ENCODE peak calls at places on chromosomes 12 and 14, in ten cellular contexts. Q is choroid plexus epithelial cell; A is CD8-positive, alpha-beta T cell; E is astrocyte of the cerebellum; I is HCT116; H is AG09309; N is transverse colon; Z is HFFc6; F is AG04449; M is cardiac fibroblast. T is an unnamed sample.

GRCh38 chr12:96368233-96368632 is 32.0 kb downstream of the CDK17 start:
- DNase-seq in Q (no peak), A (no peak), E (no peak), I (no peak), H (no peak), N (no peak), Z (no peak), F (no peak), M (peak), T (no peak)

GRCh38 chr12:54370218-54370730 is 6.0 kb upstream of the GPR84 start:
- DNase-seq in Q (peak), A (no peak), E (peak), I (no peak), H (peak), N (peak), Z (peak), F (peak), M (peak), T (peak)

GRCh38 chr12:117582135-117582784 is 220.8 kb upstream of the NOS1 start:
- DNase-seq in Q (no peak), A (no peak), E (no peak), I (no peak), H (peak), N (no peak), Z (no peak), F (no peak), M (no peak), T (no peak)

GRCh38 chr12:49959570-49960473 is 1.9 kb upstream of the AQP5 start:
- DNase-seq in Q (no peak), A (no peak), E (no peak), I (peak), H (no peak), N (no peak), Z (no peak), F (no peak), M (peak), T (peak)

GRCh38 chr12:125773033-125773432 is 707.8 kb downstream of the AACS start:
- DNase-seq in Q (no peak), A (no peak), E (no peak), I (peak), H (no peak), N (no peak), Z (no peak), F (no peak), M (no peak), T (peak)

GRCh38 chr14:23299558-23299957 is 3.1 kb downstream of the PPP1R3E start:
- DNase-seq in Q (peak), A (no peak), E (no peak), I (no peak), H (no peak), N (no peak), Z (peak), F (no peak), M (peak), T (peak)

GRCh38 chr14:92649934-92650545 is 98.4 kb downstream of the LGMN start:
- DNase-seq in Q (peak), A (no peak), E (peak), I (no peak), H (peak), N (peak), Z (no peak), F (no peak), M (peak), T (peak)

GRCh38 chr12:6871052-6871957 is 1.8 kb downstream of the SPSB2 start:
- DNase-seq in Q (no peak), A (peak), E (no peak), I (peak), H (no peak), N (peak), Z (peak), F (no peak), M (no peak), T (peak)

GRCh38 chr12:3363608-3364007 is 127.4 kb upstream of the PRMT8 start:
- DNase-seq in Q (no peak), A (no peak), E (no peak), I (no peak), H (no peak), N (peak), Z (no peak), F (no peak), M (no peak), T (no peak)

GRCh38 chr12:108685469-108686247 is 45.7 kb downstream of the CORO1C start:
- DNase-seq in Q (peak), A (no peak), E (no peak), I (no peak), H (no peak), N (no peak), Z (no peak), F (no peak), M (no peak), T (no peak)

GRCh38 chr14:70013269-70013873 is 134.2 kb downstream of the SMOC1 start:
- DNase-seq in Q (peak), A (no peak), E (no peak), I (peak), H (no peak), N (peak), Z (no peak), F (no peak), M (no peak), T (peak)

GRCh38 chr12:22256634-22257033 is 77.9 kb downstream of the ST8SIA1 start:
- DNase-seq in Q (no peak), A (no peak), E (no peak), I (no peak), H (no peak), N (no peak), Z (no peak), F (no peak), M (peak), T (no peak)

GRCh38 chr12:14240873-14241220 is 124.6 kb upstream of the ATF7IP start:
- DNase-seq in Q (no peak), A (no peak), E (no peak), I (no peak), H (no peak), N (no peak), Z (no peak), F (no peak), M (no peak), T (no peak)

GRCh38 chr14:24392327-24393098 is 6.3 kb upstream of the NYNRIN start:
- DNase-seq in Q (peak), A (no peak), E (no peak), I (peak), H (no peak), N (no peak), Z (peak), F (no peak), M (peak), T (peak)

GRCh38 chr14:49868720-49869114 is 16.1 kb upstream of the NEMF start:
- DNase-seq in Q (no peak), A (no peak), E (no peak), I (no peak), H (no peak), N (no peak), Z (no peak), F (no peak), M (no peak), T (no peak)

GRCh38 chr12:20524113-20524512 is 155.8 kb downstream of the PDE3A start:
- DNase-seq in Q (no peak), A (no peak), E (no peak), I (no peak), H (no peak), N (no peak), Z (no peak), F (no peak), M (no peak), T (no peak)

GRCh38 chr14:65137648-65138317 is 35.5 kb upstream of the MAX start:
- DNase-seq in Q (no peak), A (no peak), E (no peak), I (no peak), H (no peak), N (no peak), Z (no peak), F (no peak), M (peak), T (peak)

GRCh38 chr14:93925374-93925895 is 1.7 kb upstream of the FAM181A start:
- DNase-seq in Q (no peak), A (no peak), E (no peak), I (no peak), H (no peak), N (no peak), Z (no peak), F (no peak), M (no peak), T (no peak)

GRCh38 chr12:62138527-62138926 is 121.7 kb upstream of the USP15 start:
- DNase-seq in Q (no peak), A (no peak), E (no peak), I (no peak), H (no peak), N (no peak), Z (no peak), F (no peak), M (no peak), T (no peak)

GRCh38 chr14:74712499-74713394 is at the start of the genes AREL1 and FCF1:
- DNase-seq in Q (peak), A (peak), E (peak), I (peak), H (peak), N (peak), Z (peak), F (peak), M (peak), T (peak)

GRCh38 chr12:16350682-16351081 is 3.2 kb downstream of the MGST1 start:
- DNase-seq in Q (peak), A (no peak), E (peak), I (peak), H (peak), N (no peak), Z (peak), F (peak), M (peak), T (peak)

GRCh38 chr12:53220857-53221202 is 11.2 kb downstream of the RARG start:
- DNase-seq in Q (peak), A (peak), E (peak), I (peak), H (no peak), N (peak), Z (peak), F (peak), M (peak), T (peak)

GRCh38 chr14:32022525-32022924 is 54.6 kb upstream of the ARHGAP5 start:
- DNase-seq in Q (no peak), A (no peak), E (no peak), I (no peak), H (no peak), N (no peak), Z (no peak), F (no peak), M (no peak), T (peak)

GRCh38 chr14:67285876-67286452 is 44.7 kb downstream of the PALS1 start:
- DNase-seq in Q (peak), A (no peak), E (peak), I (peak), H (peak), N (no peak), Z (peak), F (no peak), M (peak), T (peak)

GRCh38 chr14:87013583-87013982 is 979.4 kb downstream of the GALC start:
- DNase-seq in Q (peak), A (no peak), E (peak), I (no peak), H (peak), N (no peak), Z (peak), F (peak), M (peak), T (peak)

GRCh38 chr14:99351166-99352007 is 79.4 kb upstream of the BCL11B start:
- DNase-seq in Q (peak), A (no peak), E (no peak), I (no peak), H (no peak), N (no peak), Z (no peak), F (no peak), M (no peak), T (no peak)

GRCh38 chr12:115413626-115414025 is 729.7 kb upstream of the TBX3 start:
- DNase-seq in Q (no peak), A (no peak), E (no peak), I (no peak), H (no peak), N (no peak), Z (no peak), F (no peak), M (no peak), T (no peak)

GRCh38 chr12:115412821-115413220 is 728.8 kb upstream of the TBX3 start:
- DNase-seq in Q (no peak), A (no peak), E (no peak), I (no peak), H (no peak), N (no peak), Z (no peak), F (no peak), M (no peak), T (no peak)

GRCh38 chr12:115417610-115418009 is 733.6 kb upstream of the TBX3 start:
- DNase-seq in Q (no peak), A (no peak), E (no peak), I (no peak), H (no peak), N (no peak), Z (no peak), F (no peak), M (no peak), T (no peak)

GRCh38 chr12:115419145-115419646 is 735.2 kb upstream of the TBX3 start:
- DNase-seq in Q (no peak), A (no peak), E (no peak), I (no peak), H (no peak), N (no peak), Z (no peak), F (no peak), M (no peak), T (no peak)

DNA sequence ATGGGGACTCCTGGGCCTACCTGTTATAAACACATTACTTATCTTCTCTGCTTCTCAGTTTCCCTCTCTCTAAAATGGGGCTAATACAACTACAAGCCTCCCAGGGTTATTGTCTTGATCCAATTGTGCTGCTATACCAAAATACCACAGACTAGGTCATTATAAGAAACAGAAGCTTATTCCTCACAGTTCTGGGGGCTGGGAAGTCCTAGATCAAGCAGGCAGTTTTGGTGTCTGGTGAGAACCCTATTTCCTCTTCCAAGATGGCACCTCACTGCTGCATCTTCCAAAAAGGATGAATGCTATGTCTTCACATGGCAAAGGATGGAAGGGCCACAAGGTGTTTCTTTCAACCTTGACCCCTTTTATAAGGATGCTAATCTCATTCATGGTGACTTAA is 732.9 kb upstream of the TBX3 start:
- DNase-seq in Q (no peak), A (no peak), E (no peak), I (no peak), H (no peak), N (no peak), Z (no peak), F (no peak), M (no peak), T (no peak)
- TF ChIP-seq CTCF in Q (no peak), A (no peak), E (no peak), I (no peak), H (no peak), N (no peak), Z (no peak), F (no peak), M (no peak), T (no peak)

GRCh38 chr14:26394114-26394855 is 203.5 kb downstream of the NOVA1 start:
- DNase-seq in Q (peak), A (no peak), E (peak), I (no peak), H (no peak), N (peak), Z (no peak), F (no peak), M (peak), T (peak)
- TF ChIP-seq CTCF in Q (peak), A (no peak), E (peak), I (no peak), H (no peak), N (no peak), Z (peak), F (no peak), M (peak), T (peak)

GRCh38 chr12:47349102-47349769 is 269.5 kb upstream of the AMIGO2 start:
- DNase-seq in Q (no peak), A (no peak), E (no peak), I (no peak), H (no peak), N (no peak), Z (no peak), F (no peak), M (peak), T (no peak)

GRCh38 chr12:47343684-47344567 is 264.2 kb upstream of the AMIGO2 start:
- DNase-seq in Q (peak), A (no peak), E (peak), I (no peak), H (peak), N (no peak), Z (peak), F (peak), M (no peak), T (peak)

GRCh38 chr12:47349770-47350408 is 270.1 kb upstream of the AMIGO2 start:
- DNase-seq in Q (peak), A (no peak), E (no peak), I (no peak), H (no peak), N (no peak), Z (no peak), F (no peak), M (peak), T (no peak)

GRCh38 chr12:47348206-47348605 is 268.4 kb upstream of the AMIGO2 start:
- DNase-seq in Q (no peak), A (no peak), E (no peak), I (no peak), H (no peak), N (no peak), Z (no peak), F (no peak), M (no peak), T (no peak)

GRCh38 chr12:47346251-47347019 is 266.7 kb upstream of the AMIGO2 start:
- DNase-seq in Q (no peak), A (no peak), E (no peak), I (no peak), H (no peak), N (no peak), Z (no peak), F (no peak), M (no peak), T (no peak)
- TF ChIP-seq CTCF in Q (no peak), A (no peak), E (no peak), I (no peak), H (no peak), N (no peak), Z (no peak), F (no peak), M (no peak), T (no peak)

GRCh38 chr12:119730381-119730780 is 62.4 kb downstream of the PRKAB1 start:
- DNase-seq in Q (no peak), A (no peak), E (no peak), I (no peak), H (no peak), N (no peak), Z (no peak), F (no peak), M (no peak), T (no peak)

GRCh38 chr12:119740835-119741234 is 72.9 kb downstream of the PRKAB1 start:
- DNase-seq in Q (no peak), A (no peak), E (no peak), I (no peak), H (no peak), N (no peak), Z (no peak), F (no peak), M (no peak), T (no peak)

GRCh38 chr12:119729871-119730270 is 61.9 kb downstream of the PRKAB1 start:
- DNase-seq in Q (no peak), A (no peak), E (no peak), I (no peak), H (no peak), N (no peak), Z (no peak), F (no peak), M (no peak), T (no peak)

DNA sequence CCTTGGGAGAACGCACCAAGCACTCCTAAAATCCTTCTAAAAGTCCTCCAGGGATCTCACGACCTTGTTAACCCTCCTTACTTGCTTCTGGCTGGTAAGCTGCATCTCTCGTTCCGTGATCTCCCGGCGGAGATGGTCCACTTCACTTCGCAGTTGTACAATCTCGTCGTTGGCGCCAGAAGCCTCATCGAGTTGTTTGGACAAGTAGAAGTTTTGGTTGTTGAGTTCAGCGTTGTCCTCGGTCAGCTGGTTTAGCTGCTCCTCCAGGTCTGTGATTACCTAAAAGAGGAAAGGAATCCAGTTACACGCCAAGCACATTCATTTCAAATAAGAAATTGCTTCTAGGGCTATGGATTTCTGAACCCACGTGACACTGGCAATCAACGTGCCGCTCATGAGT is 67.1 kb downstream of the PRKAB1 start:
- DNase-seq in Q (no peak), A (no peak), E (no peak), I (no peak), H (no peak), N (no peak), Z (no peak), F (no peak), M (no peak), T (no peak)
- TF ChIP-seq CTCF in Q (no peak), A (no peak), E (no peak), I (no peak), H (no peak), N (no peak), Z (no peak), F (no peak), M (no peak), T (no peak)

DNA sequence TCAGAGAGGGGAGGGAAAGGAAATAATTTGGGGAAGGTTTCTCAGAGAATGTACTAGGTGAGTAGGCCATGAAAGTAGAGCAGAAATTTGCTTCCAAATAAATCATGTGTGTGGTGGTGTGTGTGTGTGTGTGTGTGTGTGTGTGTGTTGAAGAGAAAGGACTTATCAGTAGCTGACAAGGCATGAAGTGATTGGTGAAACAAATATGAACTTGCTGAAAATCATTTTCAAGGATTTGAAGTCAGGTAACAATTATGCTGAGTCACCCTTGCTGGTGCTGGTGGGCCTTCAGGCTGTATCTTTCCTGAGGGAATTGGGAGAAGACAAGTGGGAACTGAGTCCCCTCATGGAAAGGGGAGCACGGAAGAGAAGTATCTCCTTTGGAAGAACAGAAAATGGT is 55.5 kb downstream of the HSD17B6 start:
- DNase-seq in Q (no peak), A (no peak), E (no peak), I (no peak), H (no peak), N (no peak), Z (no peak), F (no peak), M (no peak), T (no peak)
- TF ChIP-seq CTCF in Q (no peak), A (no peak), E (no peak), I (no peak), H (no peak), N (no peak), Z (no peak), F (no peak), M (no peak), T (no peak)